ENCODE peak calls at places on chromosomes 16 and 17, in four cellular contexts. W, E, M and C are unnamed samples. For H3K36me3 and H3K27me3, the result is how much of the 10 kb centered on the place peaks cover.

GRCh38 chr17:46071796-46072195 is 72.7 kb downstream of the STH start:
- DNase-seq in W (no peak), E (no peak), M (no peak), C (no peak)

GRCh38 chr16:89300311-89300975 is 82.9 kb downstream of the ZNF778 start:
- DNase-seq in W (peak), E (peak), M (no peak), C (no peak)

GRCh38 chr17:37446027-37446426 is 39.3 kb downstream of the TADA2A start:
- DNase-seq in W (no peak), E (no peak), M (no peak), C (no peak)

GRCh38 chr17:38916771-38917170 is 8.6 kb upstream of the LASP1NB start:
- DNase-seq in W (peak), E (peak), M (peak), C (no peak)

GRCh38 chr16:2196162-2196980 is at the start of gene CASKIN1:
- DNase-seq in W (no peak), E (no peak), M (no peak), C (no peak)

GRCh38 chr16:3510410-3510809 is 9.6 kb downstream of the CLUAP1 start:
- DNase-seq in W (no peak), E (no peak), M (no peak), C (no peak)

GRCh38 chr17:66714046-66715023 is 120.6 kb upstream of the CACNG5 start:
- DNase-seq in W (no peak), E (peak), M (no peak), C (no peak)

GRCh38 chr17:31509095-31509804 is 117.8 kb downstream of the RAB11FIP4 start:
- DNase-seq in W (no peak), E (no peak), M (no peak), C (no peak)

GRCh38 chr17:41837761-41838538 is at the start of gene KLHL10:
- DNase-seq in W (no peak), E (no peak), M (no peak), C (no peak)

GRCh38 chr17:73952498-73953205 is 250.8 kb upstream of the RPL38 start:
- DNase-seq in W (peak), E (no peak), M (no peak), C (peak)

GRCh38 chr17:70871180-70871818 is 702.0 kb downstream of the KCNJ2 start:
- DNase-seq in W (no peak), E (no peak), M (no peak), C (no peak)

GRCh38 chr17:10061131-10061581 is 137.2 kb downstream of the GAS7 start:
- DNase-seq in W (no peak), E (no peak), M (no peak), C (no peak)

GRCh38 chr17:63178530-63178929 is 212.5 kb downstream of the TANC2 start:
- DNase-seq in W (no peak), E (no peak), M (no peak), C (no peak)

GRCh38 chr16:16086653-16087446 is 136.4 kb downstream of the ABCC6 start:
- DNase-seq in W (no peak), E (no peak), M (no peak), C (no peak)

GRCh38 chr16:80806957-80807356 is 2.6 kb upstream of the CDYL2 start:
- DNase-seq in W (no peak), E (no peak), M (no peak), C (peak)

GRCh38 chr17:28180449-28180848 is 138.0 kb downstream of the NLK start:
- DNase-seq in W (no peak), E (no peak), M (no peak), C (no peak)

GRCh38 chr17:67111808-67112207 is 67.5 kb downstream of the CACNG1 start:
- DNase-seq in W (no peak), E (no peak), M (no peak), C (no peak)

GRCh38 chr16:89581861-89582563 is 6.5 kb downstream of the CPNE7 start:
- DNase-seq in W (peak), E (no peak), M (no peak), C (peak)

GRCh38 chr17:68704897-68705296 is 103.7 kb upstream of the FAM20A start:
- DNase-seq in W (no peak), E (no peak), M (no peak), C (no peak)

GRCh38 chr16:46929378-46930332 is 43.8 kb downstream of the DNAJA2 start:
- DNase-seq in W (peak), E (peak), M (peak), C (peak)

GRCh38 chr17:7097940-7098339 is 16.7 kb downstream of the ASGR2 start:
- DNase-seq in W (no peak), E (no peak), M (no peak), C (no peak)

GRCh38 chr16:57600952-57601580 is 27.4 kb upstream of the ADGRG1 start:
- DNase-seq in W (no peak), E (no peak), M (no peak), C (no peak)

GRCh38 chr16:78606572-78606971 is 507.1 kb downstream of the WWOX start:
- DNase-seq in W (no peak), E (no peak), M (no peak), C (no peak)

GRCh38 chr16:10824111-10824893 is 5.7 kb upstream of the TVP23A start:
- DNase-seq in W (peak), E (no peak), M (no peak), C (no peak)

GRCh38 chr16:252366-253337 is 18.0 kb downstream of the FAM234A start:
- DNase-seq in W (no peak), E (no peak), M (peak), C (peak)

GRCh38 chr16:64391009-64391663 is 730.7 kb downstream of the CDH11 start:
- DNase-seq in W (no peak), E (no peak), M (no peak), C (no peak)

GRCh38 chr17:58302171-58302918 is 21.6 kb upstream of the MPO start:
- DNase-seq in W (peak), E (no peak), M (no peak), C (no peak)

GRCh38 chr17:8190506-8190905 is 526 bp upstream of the BORCS6 start:
- DNase-seq in W (no peak), E (no peak), M (no peak), C (no peak)
- H3K4me3 ChIP-seq in W (peak), E (no peak), M (no peak), C (peak)

DNA sequence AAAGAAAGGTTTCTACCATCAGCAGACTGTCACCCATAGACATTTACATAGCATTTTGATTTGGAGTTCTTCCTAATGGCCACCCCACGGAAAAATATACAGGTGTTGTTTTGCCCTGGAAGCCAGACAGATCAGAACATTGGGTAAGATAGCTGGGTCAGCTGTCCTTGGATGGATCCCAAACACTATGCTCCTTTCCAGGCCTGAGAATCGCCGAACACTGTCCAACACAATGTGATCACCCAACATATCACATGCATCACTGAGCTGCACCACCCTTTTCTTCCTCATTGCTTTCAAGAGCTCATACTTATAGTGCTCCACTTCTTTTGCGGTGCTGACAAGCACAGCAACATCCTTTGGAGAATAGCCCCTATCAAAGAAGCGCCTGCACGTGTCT is 21.1 kb downstream of the SLFN11 start:
- DNase-seq in W (no peak), E (no peak), M (no peak), C (no peak)
- H3K36me3 ChIP-seq in W (under half), E (under half), M (under half), C (under half)

GRCh38 chr17:79452706-79453105 is 158.1 kb downstream of the RBFOX3 start:
- DNase-seq in W (no peak), E (no peak), M (no peak), C (no peak)
- H3K27me3 ChIP-seq in W (under half), E (under half), M (under half), C (under half)

GRCh38 chr17:81033535-81034167 is 1.3 kb upstream of the BAIAP2 start:
- DNase-seq in W (no peak), E (no peak), M (no peak), C (no peak)

GRCh38 chr17:81036128-81036891 is 1.4 kb downstream of the BAIAP2 start:
- DNase-seq in W (no peak), E (no peak), M (no peak), C (no peak)

GRCh38 chr17:81034168-81034777 is 678 bp upstream of the BAIAP2 start:
- DNase-seq in W (no peak), E (no peak), M (no peak), C (no peak)

GRCh38 chr17:81035389-81036127 is 607 bp downstream of the BAIAP2 start:
- DNase-seq in W (no peak), E (no peak), M (no peak), C (no peak)

DNA sequence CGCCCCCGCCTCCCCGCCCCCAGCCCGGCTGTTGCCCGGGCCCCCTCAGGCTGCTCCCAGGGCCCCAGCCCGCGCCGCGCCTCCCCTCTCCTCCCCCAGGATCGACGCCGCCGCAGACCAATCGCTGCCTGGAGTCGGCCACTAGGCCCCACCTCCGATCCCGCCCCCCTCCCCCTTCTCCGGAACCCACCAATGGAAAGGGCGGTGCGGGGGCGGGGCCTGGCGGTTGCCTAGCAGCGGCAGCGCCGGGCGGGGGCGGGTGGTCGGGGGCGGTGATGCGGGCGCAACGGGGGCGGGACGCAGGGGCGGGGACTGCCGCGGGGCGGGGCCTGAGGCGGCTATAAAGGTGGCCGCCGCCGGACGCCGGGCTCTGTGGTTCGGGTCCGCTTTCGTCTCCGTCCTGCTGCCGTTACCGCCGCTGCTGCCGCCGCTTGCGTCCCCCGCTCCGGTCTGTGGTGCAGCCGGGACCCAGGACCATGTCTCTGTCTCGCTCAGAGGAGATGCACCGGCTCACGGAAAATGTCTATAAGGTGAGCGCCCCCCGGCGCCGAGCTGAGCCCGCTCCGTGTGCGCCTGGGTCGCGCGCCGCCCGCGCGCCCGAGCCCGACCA is at the start of gene BAIAP2:
- DNase-seq in W (peak), E (peak), M (peak), C (peak)
- H3K4me3 ChIP-seq in W (peak), E (peak), M (peak), C (no peak)